ENCODE peak calls at places on chromosomes 4 and X, in four cellular contexts. X is NCI-H1092, V is psoas muscle, Q is NCI-H774. H is an unnamed sample.

GRCh38 chrX:26032141-26032917 is 105.8 kb upstream of the MAGEB18 start:
- DNase-seq in X (no peak), V (no peak), Q (no peak), H (no peak)

GRCh38 chr4:69920874-69921273 is 10.0 kb upstream of the CSN1S1 start:
- DNase-seq in X (no peak), V (no peak), Q (no peak), H (no peak)

GRCh38 chrX:3393581-3394111 is 47.2 kb upstream of the MXRA5 start:
- DNase-seq in X (no peak), V (no peak), Q (no peak), H (no peak)

GRCh38 chr4:84455697-84456096 is 43.4 kb downstream of the NKX6-1 start:
- DNase-seq in X (no peak), V (no peak), Q (no peak), H (no peak)

GRCh38 chr4:2793578-2793919 is 664 bp downstream of the SH3BP2 start:
- DNase-seq in X (no peak), V (peak), Q (no peak), H (no peak)

GRCh38 chr4:139299536-139299935 is 1.8 kb upstream of the NAA15 start:
- DNase-seq in X (no peak), V (no peak), Q (no peak), H (no peak)

GRCh38 chr4:139763205-139763604 is 97.6 kb downstream of the MGST2 start:
- DNase-seq in X (no peak), V (no peak), Q (no peak), H (no peak)

GRCh38 chrX:2414384-2414783 is 86.4 kb downstream of the DHRSX start:
- DNase-seq in X (no peak), V (no peak), Q (no peak), H (no peak)

GRCh38 chrX:14616301-14616700 is 87.0 kb downstream of the GLRA2 start:
- DNase-seq in X (no peak), V (no peak), Q (no peak), H (no peak)

GRCh38 chrX:31349515-31349914 is 277.7 kb upstream of the FTHL17 start:
- DNase-seq in X (no peak), V (no peak), Q (no peak), H (no peak)

GRCh38 chr4:55910140-55910539 is 38.6 kb upstream of the CEP135 start:
- DNase-seq in X (no peak), V (no peak), Q (no peak), H (peak)

GRCh38 chr4:156829194-156829593 is 142.4 kb downstream of the PDGFC start:
- DNase-seq in X (no peak), V (no peak), Q (no peak), H (no peak)

GRCh38 chr4:38050560-38051350 is 90.6 kb downstream of the PTTG2 start:
- DNase-seq in X (no peak), V (no peak), Q (no peak), H (no peak)

GRCh38 chrX:40912166-40912565 is 173.1 kb upstream of the USP9X start:
- DNase-seq in X (peak), V (no peak), Q (no peak), H (no peak)

GRCh38 chr4:76199664-76200211 is 13.9 kb downstream of the SCARB2 start:
- DNase-seq in X (peak), V (no peak), Q (no peak), H (no peak)

GRCh38 chr4:173371292-173372192 is 788 bp downstream of the SAP30 start:
- DNase-seq in X (peak), V (peak), Q (no peak), H (no peak)